ENCODE peak calls at places on chromosomes 6 and 20, in nine cellular contexts. One of them, this sample, is unnamed.

GRCh38 chr6:36364669-36365479 is 22.6 kb downstream of the ETV7 start:
- DNase-seq in nephron progenitor cell: no peak
- DNase-seq in MCF 10A: no peak
- DNase-seq in choroid plexus epithelial cell: peak; percentile 69
- DNase-seq in GM20000: peak; percentile 84
- DNase-seq in Calu3: peak; percentile 70
- DNase-seq in dorsolateral prefrontal cortex: no peak
- DNase-seq in foreskin fibroblast: no peak
- DNase-seq in fibroblast of the aortic adventitia: peak; percentile 59
- DNase-seq in this sample: no peak

GRCh38 chr6:105786890-105787655 is 299.1 kb upstream of the PRDM1 start:
- DNase-seq in nephron progenitor cell: no peak
- DNase-seq in MCF 10A: no peak
- DNase-seq in choroid plexus epithelial cell: no peak
- DNase-seq in GM20000: peak; percentile 26
- DNase-seq in Calu3: no peak
- DNase-seq in dorsolateral prefrontal cortex: no peak
- DNase-seq in foreskin fibroblast: no peak
- DNase-seq in fibroblast of the aortic adventitia: no peak
- DNase-seq in this sample: no peak

GRCh38 chr6:73481969-73482368 is 20.4 kb downstream of the MTO1 start:
- DNase-seq in nephron progenitor cell: no peak
- DNase-seq in MCF 10A: no peak
- DNase-seq in choroid plexus epithelial cell: no peak
- DNase-seq in GM20000: no peak
- DNase-seq in Calu3: no peak
- DNase-seq in dorsolateral prefrontal cortex: no peak
- DNase-seq in foreskin fibroblast: no peak
- DNase-seq in fibroblast of the aortic adventitia: no peak
- DNase-seq in this sample: no peak

GRCh38 chr20:51013577-51014330 is 9.2 kb downstream of the KCNG1 start:
- DNase-seq in nephron progenitor cell: peak; percentile 74
- DNase-seq in MCF 10A: no peak
- DNase-seq in choroid plexus epithelial cell: peak; percentile 43
- DNase-seq in GM20000: no peak
- DNase-seq in Calu3: no peak
- DNase-seq in dorsolateral prefrontal cortex: no peak
- DNase-seq in foreskin fibroblast: no peak
- DNase-seq in fibroblast of the aortic adventitia: no peak
- DNase-seq in this sample: no peak

GRCh38 chr6:135972586-135972985 is 121.1 kb downstream of the PDE7B start:
- DNase-seq in nephron progenitor cell: no peak
- DNase-seq in MCF 10A: no peak
- DNase-seq in choroid plexus epithelial cell: no peak
- DNase-seq in GM20000: no peak
- DNase-seq in Calu3: no peak
- DNase-seq in dorsolateral prefrontal cortex: no peak
- DNase-seq in foreskin fibroblast: no peak
- DNase-seq in fibroblast of the aortic adventitia: no peak
- DNase-seq in this sample: no peak

GRCh38 chr20:14761903-14762302 is 424.5 kb upstream of the FLRT3 start:
- DNase-seq in nephron progenitor cell: no peak
- DNase-seq in MCF 10A: no peak
- DNase-seq in choroid plexus epithelial cell: no peak
- DNase-seq in GM20000: no peak
- DNase-seq in Calu3: no peak
- DNase-seq in dorsolateral prefrontal cortex: no peak
- DNase-seq in foreskin fibroblast: no peak
- DNase-seq in fibroblast of the aortic adventitia: no peak
- DNase-seq in this sample: no peak

GRCh38 chr6:82030761-82031160 is 216.8 kb downstream of the IBTK start:
- DNase-seq in nephron progenitor cell: no peak
- DNase-seq in MCF 10A: no peak
- DNase-seq in choroid plexus epithelial cell: no peak
- DNase-seq in GM20000: no peak
- DNase-seq in Calu3: no peak
- DNase-seq in dorsolateral prefrontal cortex: no peak
- DNase-seq in foreskin fibroblast: no peak
- DNase-seq in fibroblast of the aortic adventitia: no peak
- DNase-seq in this sample: no peak

GRCh38 chr6:95815389-95816056 is 200.3 kb upstream of the FUT9 start:
- DNase-seq in nephron progenitor cell: no peak
- DNase-seq in MCF 10A: no peak
- DNase-seq in choroid plexus epithelial cell: no peak
- DNase-seq in GM20000: no peak
- DNase-seq in Calu3: no peak
- DNase-seq in dorsolateral prefrontal cortex: no peak
- DNase-seq in foreskin fibroblast: no peak
- DNase-seq in fibroblast of the aortic adventitia: no peak
- DNase-seq in this sample: no peak

GRCh38 chr6:10547809-10548208 is 26.7 kb downstream of the GCNT2 start:
- DNase-seq in nephron progenitor cell: no peak
- DNase-seq in MCF 10A: no peak
- DNase-seq in choroid plexus epithelial cell: no peak
- DNase-seq in GM20000: no peak
- DNase-seq in Calu3: no peak
- DNase-seq in dorsolateral prefrontal cortex: no peak
- DNase-seq in foreskin fibroblast: no peak
- DNase-seq in fibroblast of the aortic adventitia: no peak
- DNase-seq in this sample: no peak

GRCh38 chr20:19692100-19692499 is 66.0 kb upstream of the RIN2 start:
- DNase-seq in nephron progenitor cell: no peak
- DNase-seq in MCF 10A: peak; percentile 62
- DNase-seq in choroid plexus epithelial cell: peak; percentile 32
- DNase-seq in GM20000: no peak
- DNase-seq in Calu3: no peak
- DNase-seq in dorsolateral prefrontal cortex: no peak
- DNase-seq in foreskin fibroblast: peak; percentile 45
- DNase-seq in fibroblast of the aortic adventitia: peak; percentile 62
- DNase-seq in this sample: peak; percentile 31

GRCh38 chr6:106973018-106973840 is 1.3 kb downstream of the CD24 start:
- DNase-seq in nephron progenitor cell: peak; percentile 58
- DNase-seq in MCF 10A: peak; percentile 7
- DNase-seq in choroid plexus epithelial cell: no peak
- DNase-seq in GM20000: peak; percentile 49
- DNase-seq in Calu3: peak; percentile 76
- DNase-seq in dorsolateral prefrontal cortex: no peak
- DNase-seq in foreskin fibroblast: no peak
- DNase-seq in fibroblast of the aortic adventitia: no peak
- DNase-seq in this sample: no peak

GRCh38 chr6:32517654-32518445 is 12.2 kb downstream of the HLA-DRB5 start:
- DNase-seq in nephron progenitor cell: no peak
- DNase-seq in MCF 10A: no peak
- DNase-seq in choroid plexus epithelial cell: no peak
- DNase-seq in GM20000: no peak
- DNase-seq in Calu3: no peak
- DNase-seq in dorsolateral prefrontal cortex: no peak
- DNase-seq in foreskin fibroblast: no peak
- DNase-seq in fibroblast of the aortic adventitia: no peak
- DNase-seq in this sample: no peak

GRCh38 chr6:115091461-115091860 is 748.6 kb upstream of the HS3ST5 start:
- DNase-seq in nephron progenitor cell: no peak
- DNase-seq in MCF 10A: no peak
- DNase-seq in choroid plexus epithelial cell: peak; percentile 0
- DNase-seq in GM20000: no peak
- DNase-seq in Calu3: no peak
- DNase-seq in dorsolateral prefrontal cortex: no peak
- DNase-seq in foreskin fibroblast: peak; percentile 51
- DNase-seq in fibroblast of the aortic adventitia: no peak
- DNase-seq in this sample: no peak

GRCh38 chr6:70709826-70710225 is 42.1 kb downstream of the SMAP1 start:
- DNase-seq in nephron progenitor cell: no peak
- DNase-seq in MCF 10A: peak; percentile 83
- DNase-seq in choroid plexus epithelial cell: peak; percentile 79
- DNase-seq in GM20000: no peak
- DNase-seq in Calu3: peak; percentile 25
- DNase-seq in dorsolateral prefrontal cortex: no peak
- DNase-seq in foreskin fibroblast: peak; percentile 86
- DNase-seq in fibroblast of the aortic adventitia: peak; percentile 68
- DNase-seq in this sample: peak; percentile 66

GRCh38 chr20:34262488-34263288 is 21.5 kb downstream of the ASIP start:
- DNase-seq in nephron progenitor cell: no peak
- DNase-seq in MCF 10A: peak; percentile 60
- DNase-seq in choroid plexus epithelial cell: peak; percentile 83
- DNase-seq in GM20000: peak; percentile 48
- DNase-seq in Calu3: no peak
- DNase-seq in dorsolateral prefrontal cortex: no peak
- DNase-seq in foreskin fibroblast: peak; percentile 58
- DNase-seq in fibroblast of the aortic adventitia: peak; percentile 69
- DNase-seq in this sample: peak; percentile 64

GRCh38 chr6:87214831-87215230 is 59.5 kb downstream of the ZNF292 start:
- DNase-seq in nephron progenitor cell: no peak
- DNase-seq in MCF 10A: no peak
- DNase-seq in choroid plexus epithelial cell: no peak
- DNase-seq in GM20000: no peak
- DNase-seq in Calu3: no peak
- DNase-seq in dorsolateral prefrontal cortex: no peak
- DNase-seq in foreskin fibroblast: no peak
- DNase-seq in fibroblast of the aortic adventitia: no peak
- DNase-seq in this sample: no peak

GRCh38 chr6:87213364-87213763 is 58.0 kb downstream of the ZNF292 start:
- DNase-seq in nephron progenitor cell: no peak
- DNase-seq in MCF 10A: peak; percentile 3
- DNase-seq in choroid plexus epithelial cell: no peak
- DNase-seq in GM20000: no peak
- DNase-seq in Calu3: peak; percentile 77
- DNase-seq in dorsolateral prefrontal cortex: no peak
- DNase-seq in foreskin fibroblast: no peak
- DNase-seq in fibroblast of the aortic adventitia: no peak
- DNase-seq in this sample: no peak

GRCh38 chr6:87210979-87211378 is 55.6 kb downstream of the ZNF292 start:
- DNase-seq in nephron progenitor cell: no peak
- DNase-seq in MCF 10A: no peak
- DNase-seq in choroid plexus epithelial cell: no peak
- DNase-seq in GM20000: peak; percentile 57
- DNase-seq in Calu3: no peak
- DNase-seq in dorsolateral prefrontal cortex: no peak
- DNase-seq in foreskin fibroblast: no peak
- DNase-seq in fibroblast of the aortic adventitia: no peak
- DNase-seq in this sample: no peak

GRCh38 chr6:87212596-87212995 is 57.2 kb downstream of the ZNF292 start:
- DNase-seq in nephron progenitor cell: no peak
- DNase-seq in MCF 10A: no peak
- DNase-seq in choroid plexus epithelial cell: no peak
- DNase-seq in GM20000: no peak
- DNase-seq in Calu3: no peak
- DNase-seq in dorsolateral prefrontal cortex: no peak
- DNase-seq in foreskin fibroblast: no peak
- DNase-seq in fibroblast of the aortic adventitia: no peak
- DNase-seq in this sample: no peak

GRCh38 chr6:87209812-87210211 is 54.4 kb downstream of the ZNF292 start:
- DNase-seq in nephron progenitor cell: no peak
- DNase-seq in MCF 10A: no peak
- DNase-seq in choroid plexus epithelial cell: no peak
- DNase-seq in GM20000: no peak
- DNase-seq in Calu3: no peak
- DNase-seq in dorsolateral prefrontal cortex: no peak
- DNase-seq in foreskin fibroblast: no peak
- DNase-seq in fibroblast of the aortic adventitia: no peak
- DNase-seq in this sample: no peak
- TF ChIP-seq CTCF in nephron progenitor cell: no peak
- TF ChIP-seq CTCF in MCF 10A: no peak
- TF ChIP-seq CTCF in choroid plexus epithelial cell: no peak
- TF ChIP-seq CTCF in GM20000: no peak
- TF ChIP-seq CTCF in Calu3: no peak
- TF ChIP-seq CTCF in dorsolateral prefrontal cortex: no peak
- TF ChIP-seq CTCF in foreskin fibroblast: no peak
- TF ChIP-seq CTCF in fibroblast of the aortic adventitia: no peak
- TF ChIP-seq CTCF in this sample: no peak

GRCh38 chr6:33945931-33946330 is 142.1 kb upstream of the MLN start:
- DNase-seq in nephron progenitor cell: no peak
- DNase-seq in MCF 10A: no peak
- DNase-seq in choroid plexus epithelial cell: no peak
- DNase-seq in GM20000: no peak
- DNase-seq in Calu3: no peak
- DNase-seq in dorsolateral prefrontal cortex: no peak
- DNase-seq in foreskin fibroblast: no peak
- DNase-seq in fibroblast of the aortic adventitia: no peak
- DNase-seq in this sample: no peak
- TF ChIP-seq CTCF in nephron progenitor cell: no peak
- TF ChIP-seq CTCF in MCF 10A: no peak
- TF ChIP-seq CTCF in choroid plexus epithelial cell: no peak
- TF ChIP-seq CTCF in GM20000: no peak
- TF ChIP-seq CTCF in Calu3: no peak
- TF ChIP-seq CTCF in dorsolateral prefrontal cortex: no peak
- TF ChIP-seq CTCF in foreskin fibroblast: no peak
- TF ChIP-seq CTCF in fibroblast of the aortic adventitia: no peak
- TF ChIP-seq CTCF in this sample: no peak

GRCh38 chr6:170480045-170480714 is 72.9 kb downstream of the PSMB1 start:
- DNase-seq in nephron progenitor cell: no peak
- DNase-seq in MCF 10A: peak; percentile 8
- DNase-seq in choroid plexus epithelial cell: peak; percentile 65
- DNase-seq in GM20000: no peak
- DNase-seq in Calu3: no peak
- DNase-seq in dorsolateral prefrontal cortex: no peak
- DNase-seq in foreskin fibroblast: peak; percentile 54
- DNase-seq in fibroblast of the aortic adventitia: no peak
- DNase-seq in this sample: no peak
- TF ChIP-seq CTCF in nephron progenitor cell: no peak
- TF ChIP-seq CTCF in MCF 10A: no peak
- TF ChIP-seq CTCF in choroid plexus epithelial cell: peak; percentile 65
- TF ChIP-seq CTCF in GM20000: no peak
- TF ChIP-seq CTCF in Calu3: no peak
- TF ChIP-seq CTCF in dorsolateral prefrontal cortex: no peak
- TF ChIP-seq CTCF in foreskin fibroblast: peak; percentile 24
- TF ChIP-seq CTCF in fibroblast of the aortic adventitia: no peak
- TF ChIP-seq CTCF in this sample: no peak

GRCh38 chr20:36145877-36146707 is 8.4 kb upstream of the EPB41L1 start:
- DNase-seq in nephron progenitor cell: no peak
- DNase-seq in MCF 10A: no peak
- DNase-seq in choroid plexus epithelial cell: no peak
- DNase-seq in GM20000: no peak
- DNase-seq in Calu3: no peak
- DNase-seq in dorsolateral prefrontal cortex: no peak
- DNase-seq in foreskin fibroblast: no peak
- DNase-seq in fibroblast of the aortic adventitia: peak; percentile 51
- DNase-seq in this sample: no peak

GRCh38 chr20:36135821-36136220 is 18.7 kb upstream of the EPB41L1 start:
- DNase-seq in nephron progenitor cell: no peak
- DNase-seq in MCF 10A: no peak
- DNase-seq in choroid plexus epithelial cell: no peak
- DNase-seq in GM20000: no peak
- DNase-seq in Calu3: no peak
- DNase-seq in dorsolateral prefrontal cortex: no peak
- DNase-seq in foreskin fibroblast: no peak
- DNase-seq in fibroblast of the aortic adventitia: no peak
- DNase-seq in this sample: no peak

GRCh38 chr20:36144336-36144735 is 10.2 kb upstream of the EPB41L1 start:
- DNase-seq in nephron progenitor cell: no peak
- DNase-seq in MCF 10A: no peak
- DNase-seq in choroid plexus epithelial cell: no peak
- DNase-seq in GM20000: no peak
- DNase-seq in Calu3: no peak
- DNase-seq in dorsolateral prefrontal cortex: no peak
- DNase-seq in foreskin fibroblast: no peak
- DNase-seq in fibroblast of the aortic adventitia: no peak
- DNase-seq in this sample: no peak

DNA sequence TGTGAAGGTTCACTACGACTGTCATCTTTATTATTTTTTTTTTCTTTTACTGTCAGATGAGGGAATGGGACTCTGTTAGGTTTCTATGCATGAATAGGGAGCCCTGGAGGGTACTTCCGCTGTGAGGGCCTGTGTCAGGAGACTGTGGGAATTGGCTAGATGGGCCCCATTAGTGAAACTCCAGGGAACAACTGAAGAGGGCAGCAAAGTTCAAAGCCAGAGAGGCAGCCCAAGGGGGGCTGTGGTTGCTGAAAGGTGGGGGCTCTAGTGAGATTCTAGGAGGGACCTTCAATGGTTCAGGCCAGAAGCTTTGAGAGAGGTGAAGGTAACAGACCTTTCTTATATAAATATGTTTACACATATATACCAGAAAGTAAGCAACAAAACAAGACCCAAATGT is 13.2 kb upstream of the EPB41L1 start:
- DNase-seq in nephron progenitor cell: no peak
- DNase-seq in MCF 10A: no peak
- DNase-seq in choroid plexus epithelial cell: no peak
- DNase-seq in GM20000: no peak
- DNase-seq in Calu3: no peak
- DNase-seq in dorsolateral prefrontal cortex: no peak
- DNase-seq in foreskin fibroblast: no peak
- DNase-seq in fibroblast of the aortic adventitia: no peak
- DNase-seq in this sample: no peak
- TF ChIP-seq CTCF in nephron progenitor cell: no peak
- TF ChIP-seq CTCF in MCF 10A: no peak
- TF ChIP-seq CTCF in choroid plexus epithelial cell: peak; percentile 14
- TF ChIP-seq CTCF in GM20000: no peak
- TF ChIP-seq CTCF in Calu3: no peak
- TF ChIP-seq CTCF in dorsolateral prefrontal cortex: no peak
- TF ChIP-seq CTCF in foreskin fibroblast: no peak
- TF ChIP-seq CTCF in fibroblast of the aortic adventitia: no peak
- TF ChIP-seq CTCF in this sample: no peak

This sample was measured in AG10803.